ENCODE peak calls at places on chromosomes 6 and 20, in ten cellular contexts. One of them, this sample, is unnamed.

GRCh38 chr6:56168601-56169000 is 78.8 kb downstream of the COL21A1 start:
- DNase-seq in RWPE2: no peak
- DNase-seq in gastrocnemius medialis: no peak
- DNase-seq in posterior cingulate gyrus: no peak
- DNase-seq in activated T-cell treated with anti-CD3 and anti-CD28 coated beads, Interleukin-2, amount 50 U/mL, for 72 hours: no peak
- DNase-seq in ovary: no peak
- DNase-seq in epithelial cell of prostate: peak
- DNase-seq in stimulated activated CD4-positive, alpha-beta T cell treated with anti-CD3 and anti-CD28 coated beads, Interleukin-1b, Interleukin-23, amount 100 ng/mL, for 1 hour: no peak
- DNase-seq in hepatocyte: no peak
- DNase-seq in RCC 7860: no peak
- DNase-seq in this sample: no peak

GRCh38 chr20:23436681-23437080 is 2.8 kb upstream of the CSTL1 start:
- DNase-seq in RWPE2: no peak
- DNase-seq in gastrocnemius medialis: no peak
- DNase-seq in posterior cingulate gyrus: no peak
- DNase-seq in activated T-cell treated with anti-CD3 and anti-CD28 coated beads, Interleukin-2, amount 50 U/mL, for 72 hours: no peak
- DNase-seq in ovary: no peak
- DNase-seq in epithelial cell of prostate: no peak
- DNase-seq in stimulated activated CD4-positive, alpha-beta T cell treated with anti-CD3 and anti-CD28 coated beads, Interleukin-1b, Interleukin-23, amount 100 ng/mL, for 1 hour: no peak
- DNase-seq in hepatocyte: peak
- DNase-seq in RCC 7860: no peak
- DNase-seq in this sample: no peak

GRCh38 chr6:21678990-21679389 is 85.4 kb downstream of the SOX4 start:
- DNase-seq in RWPE2: no peak
- DNase-seq in gastrocnemius medialis: no peak
- DNase-seq in posterior cingulate gyrus: no peak
- DNase-seq in activated T-cell treated with anti-CD3 and anti-CD28 coated beads, Interleukin-2, amount 50 U/mL, for 72 hours: no peak
- DNase-seq in ovary: no peak
- DNase-seq in epithelial cell of prostate: no peak
- DNase-seq in stimulated activated CD4-positive, alpha-beta T cell treated with anti-CD3 and anti-CD28 coated beads, Interleukin-1b, Interleukin-23, amount 100 ng/mL, for 1 hour: no peak
- DNase-seq in hepatocyte: peak
- DNase-seq in RCC 7860: peak
- DNase-seq in this sample: no peak

GRCh38 chr6:7881765-7882500 is 28.7 kb downstream of the TXNDC5 start:
- DNase-seq in RWPE2: no peak
- DNase-seq in gastrocnemius medialis: no peak
- DNase-seq in posterior cingulate gyrus: no peak
- DNase-seq in activated T-cell treated with anti-CD3 and anti-CD28 coated beads, Interleukin-2, amount 50 U/mL, for 72 hours: no peak
- DNase-seq in ovary: no peak
- DNase-seq in epithelial cell of prostate: no peak
- DNase-seq in stimulated activated CD4-positive, alpha-beta T cell treated with anti-CD3 and anti-CD28 coated beads, Interleukin-1b, Interleukin-23, amount 100 ng/mL, for 1 hour: no peak
- DNase-seq in hepatocyte: no peak
- DNase-seq in RCC 7860: peak
- DNase-seq in this sample: no peak

GRCh38 chr6:44800171-44800671 is 412.7 kb downstream of the CDC5L start:
- DNase-seq in RWPE2: no peak
- DNase-seq in gastrocnemius medialis: no peak
- DNase-seq in posterior cingulate gyrus: no peak
- DNase-seq in activated T-cell treated with anti-CD3 and anti-CD28 coated beads, Interleukin-2, amount 50 U/mL, for 72 hours: no peak
- DNase-seq in ovary: peak
- DNase-seq in epithelial cell of prostate: no peak
- DNase-seq in stimulated activated CD4-positive, alpha-beta T cell treated with anti-CD3 and anti-CD28 coated beads, Interleukin-1b, Interleukin-23, amount 100 ng/mL, for 1 hour: no peak
- DNase-seq in hepatocyte: peak
- DNase-seq in RCC 7860: peak
- DNase-seq in this sample: no peak

GRCh38 chr6:14317616-14318015 is 200.0 kb downstream of the CD83 start:
- DNase-seq in RWPE2: no peak
- DNase-seq in gastrocnemius medialis: no peak
- DNase-seq in posterior cingulate gyrus: no peak
- DNase-seq in activated T-cell treated with anti-CD3 and anti-CD28 coated beads, Interleukin-2, amount 50 U/mL, for 72 hours: no peak
- DNase-seq in ovary: no peak
- DNase-seq in epithelial cell of prostate: no peak
- DNase-seq in stimulated activated CD4-positive, alpha-beta T cell treated with anti-CD3 and anti-CD28 coated beads, Interleukin-1b, Interleukin-23, amount 100 ng/mL, for 1 hour: no peak
- DNase-seq in hepatocyte: no peak
- DNase-seq in RCC 7860: no peak
- DNase-seq in this sample: no peak

GRCh38 chr6:30556714-30556963 is 350 bp upstream of the GNL1 start:
- DNase-seq in RWPE2: peak
- DNase-seq in gastrocnemius medialis: peak
- DNase-seq in posterior cingulate gyrus: no peak
- DNase-seq in activated T-cell treated with anti-CD3 and anti-CD28 coated beads, Interleukin-2, amount 50 U/mL, for 72 hours: peak
- DNase-seq in ovary: no peak
- DNase-seq in epithelial cell of prostate: no peak
- DNase-seq in stimulated activated CD4-positive, alpha-beta T cell treated with anti-CD3 and anti-CD28 coated beads, Interleukin-1b, Interleukin-23, amount 100 ng/mL, for 1 hour: peak
- DNase-seq in hepatocyte: peak
- DNase-seq in RCC 7860: no peak
- DNase-seq in this sample: peak

GRCh38 chr6:110529355-110529754 is 52.9 kb upstream of the SLC22A16 start:
- DNase-seq in RWPE2: no peak
- DNase-seq in gastrocnemius medialis: no peak
- DNase-seq in posterior cingulate gyrus: no peak
- DNase-seq in activated T-cell treated with anti-CD3 and anti-CD28 coated beads, Interleukin-2, amount 50 U/mL, for 72 hours: no peak
- DNase-seq in ovary: no peak
- DNase-seq in epithelial cell of prostate: no peak
- DNase-seq in stimulated activated CD4-positive, alpha-beta T cell treated with anti-CD3 and anti-CD28 coated beads, Interleukin-1b, Interleukin-23, amount 100 ng/mL, for 1 hour: no peak
- DNase-seq in hepatocyte: no peak
- DNase-seq in RCC 7860: peak
- DNase-seq in this sample: no peak

GRCh38 chr20:17898548-17898994 is 70.0 kb downstream of the SNX5 start:
- DNase-seq in RWPE2: no peak
- DNase-seq in gastrocnemius medialis: peak
- DNase-seq in posterior cingulate gyrus: peak
- DNase-seq in activated T-cell treated with anti-CD3 and anti-CD28 coated beads, Interleukin-2, amount 50 U/mL, for 72 hours: peak
- DNase-seq in ovary: peak
- DNase-seq in epithelial cell of prostate: no peak
- DNase-seq in stimulated activated CD4-positive, alpha-beta T cell treated with anti-CD3 and anti-CD28 coated beads, Interleukin-1b, Interleukin-23, amount 100 ng/mL, for 1 hour: peak
- DNase-seq in hepatocyte: peak
- DNase-seq in RCC 7860: peak
- DNase-seq in this sample: peak

GRCh38 chr20:61699184-61700066 is 366.3 kb downstream of the TAF4 start:
- DNase-seq in RWPE2: no peak
- DNase-seq in gastrocnemius medialis: no peak
- DNase-seq in posterior cingulate gyrus: no peak
- DNase-seq in activated T-cell treated with anti-CD3 and anti-CD28 coated beads, Interleukin-2, amount 50 U/mL, for 72 hours: no peak
- DNase-seq in ovary: no peak
- DNase-seq in epithelial cell of prostate: no peak
- DNase-seq in stimulated activated CD4-positive, alpha-beta T cell treated with anti-CD3 and anti-CD28 coated beads, Interleukin-1b, Interleukin-23, amount 100 ng/mL, for 1 hour: no peak
- DNase-seq in hepatocyte: no peak
- DNase-seq in RCC 7860: no peak
- DNase-seq in this sample: no peak

GRCh38 chr20:46348231-46348803 is 40.0 kb upstream of the CDH22 start:
- DNase-seq in RWPE2: no peak
- DNase-seq in gastrocnemius medialis: no peak
- DNase-seq in posterior cingulate gyrus: no peak
- DNase-seq in activated T-cell treated with anti-CD3 and anti-CD28 coated beads, Interleukin-2, amount 50 U/mL, for 72 hours: no peak
- DNase-seq in ovary: peak
- DNase-seq in epithelial cell of prostate: no peak
- DNase-seq in stimulated activated CD4-positive, alpha-beta T cell treated with anti-CD3 and anti-CD28 coated beads, Interleukin-1b, Interleukin-23, amount 100 ng/mL, for 1 hour: no peak
- DNase-seq in hepatocyte: peak
- DNase-seq in RCC 7860: no peak
- DNase-seq in this sample: no peak

GRCh38 chr6:105893741-105894140 is 192.4 kb upstream of the PRDM1 start:
- DNase-seq in RWPE2: no peak
- DNase-seq in gastrocnemius medialis: no peak
- DNase-seq in posterior cingulate gyrus: no peak
- DNase-seq in activated T-cell treated with anti-CD3 and anti-CD28 coated beads, Interleukin-2, amount 50 U/mL, for 72 hours: no peak
- DNase-seq in ovary: no peak
- DNase-seq in epithelial cell of prostate: no peak
- DNase-seq in stimulated activated CD4-positive, alpha-beta T cell treated with anti-CD3 and anti-CD28 coated beads, Interleukin-1b, Interleukin-23, amount 100 ng/mL, for 1 hour: no peak
- DNase-seq in hepatocyte: no peak
- DNase-seq in RCC 7860: no peak
- DNase-seq in this sample: no peak

GRCh38 chr6:127496471-127496870 is 22.7 kb downstream of the MTCL3 start:
- DNase-seq in RWPE2: no peak
- DNase-seq in gastrocnemius medialis: no peak
- DNase-seq in posterior cingulate gyrus: no peak
- DNase-seq in activated T-cell treated with anti-CD3 and anti-CD28 coated beads, Interleukin-2, amount 50 U/mL, for 72 hours: no peak
- DNase-seq in ovary: no peak
- DNase-seq in epithelial cell of prostate: no peak
- DNase-seq in stimulated activated CD4-positive, alpha-beta T cell treated with anti-CD3 and anti-CD28 coated beads, Interleukin-1b, Interleukin-23, amount 100 ng/mL, for 1 hour: no peak
- DNase-seq in hepatocyte: no peak
- DNase-seq in RCC 7860: no peak
- DNase-seq in this sample: no peak